ENCODE peak calls at places on chromosomes 4 and X, in four cellular contexts. Q is fibroblast of lung, A is HCT116, L is neural progenitor cell. D is an unnamed sample.

GRCh38 chr4:104494822-104495559 is at the start of gene CXXC4:
- DNase-seq in L (peak; percentile 94), A (peak; percentile 23), Q (peak; percentile 66), D (peak; percentile 47)

GRCh38 chrX:24513416-24513815 is 48.3 kb downstream of the PDK3 start:
- DNase-seq in Q (no peak), A (no peak), L (no peak), D (no peak)

GRCh38 chr4:95044204-95044848 is 286.6 kb downstream of the BMPR1B start:
- DNase-seq in L (peak; percentile 56), A (no peak), Q (no peak), D (no peak)

GRCh38 chrX:72306085-72306801 is 529 bp upstream of the CITED1 start:
- DNase-seq in L (peak; percentile 54), A (no peak), Q (no peak), D (no peak)

GRCh38 chr4:146123231-146123630 is 52.3 kb upstream of the LSM6 start:
- DNase-seq in A (no peak), L (no peak), Q (no peak), D (no peak)

GRCh38 chr4:1714303-1715001 is 2.3 kb upstream of the SLBP start:
- DNase-seq in A (no peak), L (no peak), Q (no peak), D (no peak)

GRCh38 chrX:49120104-49120503 is 3.4 kb downstream of the GPKOW start:
- DNase-seq in A (no peak), Q (no peak), L (no peak), D (no peak)

GRCh38 chr4:94304365-94304971 is 38.2 kb downstream of the HPGDS start:
- DNase-seq in L (peak; percentile 31), Q (peak; percentile 47), A (peak; percentile 27), D (no peak)

GRCh38 chr4:145731026-145731425 is 51.1 kb downstream of the C4orf51 start:
- DNase-seq in L (no peak), A (no peak), Q (peak; percentile 80), D (no peak)

GRCh38 chr4:67333663-67334062 is 211.6 kb downstream of the CENPC start:
- DNase-seq in L (no peak), Q (no peak), A (no peak), D (no peak)

GRCh38 chr4:111689214-111689613 is 456.0 kb upstream of the FAM241A start:
- DNase-seq in L (no peak), Q (peak; percentile 51), A (no peak), D (no peak)

GRCh38 chrX:132395645-132396044 is 93.2 kb downstream of the MBNL3 start:
- DNase-seq in Q (no peak), A (no peak), L (no peak), D (no peak)

GRCh38 chrX:129840334-129840733 is 3.4 kb downstream of the ZDHHC9 start:
- DNase-seq in A (no peak), Q (peak; percentile 46), L (peak; percentile 29), D (no peak)

GRCh38 chr4:8904666-8905065 is 33.0 kb upstream of the HMX1 start:
- DNase-seq in Q (no peak), A (no peak), L (no peak), D (no peak)

GRCh38 chrX:85111347-85111746 is 107.7 kb downstream of the APOOL start:
- DNase-seq in L (no peak), A (no peak), Q (peak; percentile 15), D (no peak)

GRCh38 chr4:137345597-137345996 is 186.7 kb downstream of the PCDH18 start:
- DNase-seq in A (no peak), Q (no peak), L (no peak), D (no peak)

GRCh38 chrX:56812515-56813105 is 83.6 kb downstream of the NBDY start:
- DNase-seq in A (no peak), L (no peak), Q (peak; percentile 24), D (no peak)

GRCh38 chr4:8472166-8472688 is 31.6 kb downstream of the TRMT44 start:
- DNase-seq in L (no peak), A (no peak), Q (no peak), D (no peak)

GRCh38 chr4:143721317-143721716 is 20.8 kb upstream of the FREM3 start:
- DNase-seq in L (no peak), A (no peak), Q (no peak), D (no peak)

GRCh38 chr4:52358855-52359254 is 300.2 kb downstream of the USP46 start:
- DNase-seq in Q (no peak), L (no peak), A (no peak), D (no peak)

GRCh38 chr4:123562994-123563745 is 166.6 kb downstream of the SPRY1 start:
- DNase-seq in A (no peak), Q (no peak), L (no peak), D (no peak)

GRCh38 chrX:2390754-2391153 is 110.0 kb downstream of the DHRSX start:
- DNase-seq in L (no peak), A (no peak), Q (no peak), D (no peak)

GRCh38 chr4:141158219-141158618 is 24.9 kb upstream of the RNF150 start:
- DNase-seq in A (peak; percentile 33), L (peak; percentile 35), Q (peak; percentile 66), D (no peak)

GRCh38 chr4:60122820-60123219 is 1077.3 kb upstream of the ADGRL3 start:
- DNase-seq in A (no peak), Q (no peak), L (no peak), D (no peak)

GRCh38 chr4:113435893-113436292 is 325.6 kb downstream of the CAMK2D start:
- DNase-seq in L (no peak), Q (peak; percentile 83), A (peak; percentile 84), D (peak; percentile 18)

GRCh38 chr4:128871948-128872347 is 62.4 kb downstream of the JADE1 start:
- DNase-seq in A (no peak), Q (peak; percentile 92), L (no peak), D (no peak)

GRCh38 chrX:77918568-77918967 is 8.1 kb downstream of the ATP7A start:
- DNase-seq in Q (peak; percentile 41), A (no peak), L (no peak), D (no peak)

GRCh38 chr4:41216294-41217019 is 2.1 kb upstream of the APBB2 start:
- DNase-seq in A (peak; percentile 78), Q (peak; percentile 76), L (peak; percentile 78), D (peak; percentile 68)

GRCh38 chr4:87153078-87153477 is 67.3 kb downstream of the KLHL8 start:
- DNase-seq in L (no peak), Q (no peak), A (no peak), D (no peak)

GRCh38 chr4:142352682-142353081 is 493.4 kb downstream of the INPP4B start:
- DNase-seq in Q (no peak), L (no peak), A (no peak), D (no peak)

GRCh38 chr4:98433608-98434198 is 172.5 kb downstream of the RAP1GDS1 start:
- DNase-seq in Q (no peak), A (no peak), L (no peak), D (no peak)

GRCh38 chr4:80197132-80197573 is at the start of gene PRDM8:
- DNase-seq in L (peak; percentile 78), Q (no peak), A (no peak), D (no peak)

GRCh38 chrX:141838016-141838415 is at the start of gene MAGEC3:
- DNase-seq in L (no peak), Q (no peak), A (no peak), D (no peak)

DNA sequence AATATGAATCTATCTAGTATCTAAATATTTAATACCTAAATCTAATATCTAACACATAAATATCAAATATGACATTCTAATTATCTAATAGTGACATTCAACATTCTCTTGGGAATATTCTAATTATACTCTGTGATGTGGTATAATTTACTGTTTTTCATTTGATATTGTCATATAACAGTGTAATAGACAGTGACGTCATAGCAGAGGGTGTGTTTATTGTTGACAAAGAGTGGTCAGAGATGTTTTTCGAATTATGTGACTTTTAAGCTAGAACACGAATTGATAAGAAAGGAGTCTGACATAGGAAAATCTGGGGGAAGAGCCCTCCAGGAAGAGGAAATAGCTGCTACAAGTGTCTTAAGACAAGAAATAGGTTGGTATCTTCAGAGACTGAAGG is 5.9 kb upstream of the MAGEC3 start:
- DNase-seq in A (no peak), Q (no peak), L (no peak), D (no peak)
- H2AFZ ChIP-seq in A (no peak overlapping the region), Q (no peak overlapping the region), L (no peak overlapping the region), D (no peak overlapping the region)

GRCh38 chr4:78481180-78481579 is 70.4 kb upstream of the ANXA3 start:
- DNase-seq in A (no peak), L (no peak), Q (peak; percentile 58), D (no peak)

GRCh38 chr4:78480286-78480685 is 71.3 kb upstream of the ANXA3 start:
- DNase-seq in L (no peak), A (no peak), Q (no peak), D (no peak)

GRCh38 chr4:78484574-78484973 is 67.0 kb upstream of the ANXA3 start:
- DNase-seq in A (no peak), L (no peak), Q (no peak), D (no peak)

GRCh38 chr4:78482281-78482680 is 69.3 kb upstream of the ANXA3 start:
- DNase-seq in L (no peak), Q (no peak), A (no peak), D (no peak)

GRCh38 chr4:78483811-78484210 is 67.8 kb upstream of the ANXA3 start:
- DNase-seq in A (no peak), Q (no peak), L (no peak), D (no peak)
- H3K36me3 ChIP-seq in A (no peaks in the 10 kb centered on the region), Q (no peaks in the 10 kb centered on the region), L (no peaks in the 10 kb centered on the region), D (no peaks in the 10 kb centered on the region)

GRCh38 chrX:118973389-118974087 is 880 bp upstream of the LONRF3 start:
- DNase-seq in A (no peak), L (peak; percentile 24), Q (no peak), D (no peak)
- TF ChIP-seq EZH2 in A (no peak), L (peak; percentile 53), Q (peak; percentile 26), D (no peak)

GRCh38 chr4:109998867-109999303 is 86.2 kb downstream of the EGF start:
- DNase-seq in A (peak; percentile 68), L (peak; percentile 77), Q (peak; percentile 71), D (peak; percentile 39)

GRCh38 chr4:109999513-109999912 is 86.8 kb downstream of the EGF start:
- DNase-seq in Q (no peak), L (no peak), A (no peak), D (no peak)

GRCh38 chr4:109994415-109994827 is 81.7 kb downstream of the EGF start:
- DNase-seq in Q (no peak), A (no peak), L (no peak), D (no peak)

GRCh38 chr4:109993116-109993515 is 80.4 kb downstream of the EGF start:
- DNase-seq in L (no peak), A (no peak), Q (no peak), D (no peak)

GRCh38 chr4:109996531-109996930 is 83.8 kb downstream of the EGF start:
- DNase-seq in L (no peak), Q (no peak), A (no peak), D (no peak)
- H2AFZ ChIP-seq in L (no peak overlapping the region), Q (no peak overlapping the region), A (no peak overlapping the region), D (no peak overlapping the region)

GRCh38 chr4:6697096-6697495 is 3.4 kb downstream of the S100P start:
- DNase-seq in A (no peak), L (no peak), Q (no peak), D (no peak)
- H3K36me3 ChIP-seq in A (no peaks in the 10 kb centered on the region), L (no peaks in the 10 kb centered on the region), Q (no peaks in the 10 kb centered on the region), D (peaks cover 21% of the 10 kb centered on the region)